ENCODE peak calls at places on chromosomes 5 and 9, in four cellular contexts. N is WTC11, P is HepG2, X is K562. D is an unnamed sample.

GRCh38 chr5:178466342-178466741 is 123.9 kb downstream of the COL23A1 start:
- DNase-seq in N (no peak), P (no peak), X (no peak), D (no peak)

GRCh38 chr9:81225586-81225985 is 463.8 kb downstream of the TLE1 start:
- DNase-seq in N (no peak), P (no peak), X (no peak), D (no peak)

GRCh38 chr9:110115868-110116542 is 92.0 kb downstream of the C9orf152 start:
- DNase-seq in N (no peak), P (peak; percentile 92), X (no peak), D (no peak)

GRCh38 chr5:119049824-119050449 is 20.9 kb upstream of the DMXL1 start:
- DNase-seq in N (no peak), P (no peak), X (no peak), D (no peak)

GRCh38 chr9:79581388-79581787 is 9.6 kb downstream of the TLE4 start:
- DNase-seq in N (no peak), P (no peak), X (no peak), D (no peak)

GRCh38 chr5:62596691-62597090 is 18.1 kb downstream of the LRRC70 start:
- DNase-seq in N (no peak), P (no peak), X (no peak), D (no peak)

GRCh38 chr9:97437151-97437550 is 25.3 kb downstream of the TDRD7 start:
- DNase-seq in N (no peak), P (no peak), X (no peak), D (no peak)

GRCh38 chr9:113588936-113589335 is 125.4 kb downstream of the RGS3 start:
- DNase-seq in N (no peak), P (no peak), X (no peak), D (no peak)

GRCh38 chr5:67878911-67879310 is 336.6 kb upstream of the PIK3R1 start:
- DNase-seq in N (no peak), P (no peak), X (no peak), D (no peak)

GRCh38 chr9:35834260-35835215 is 5.5 kb downstream of the TMEM8B start:
- DNase-seq in N (no peak), P (peak; percentile 37), X (peak; percentile 13), D (no peak)

GRCh38 chr9:134602547-134603362 is 38.8 kb upstream of the COL5A1 start:
- DNase-seq in N (no peak), P (peak; percentile 42), X (no peak), D (no peak)

GRCh38 chr5:60092671-60093422 is 199.3 kb upstream of the PDE4D start:
- DNase-seq in N (no peak), P (peak; percentile 6), X (no peak), D (no peak)

GRCh38 chr9:128706045-128706444 is 3.7 kb downstream of the PKN3 start:
- DNase-seq in N (peak; percentile 0), P (no peak), X (no peak), D (no peak)

GRCh38 chr5:141084487-141084989 is 9.9 kb upstream of the PCDHB2 start:
- DNase-seq in N (peak; percentile 68), P (peak; percentile 72), X (peak; percentile 13), D (peak; percentile 58)

GRCh38 chr9:135474915-135475314 is 4.7 kb upstream of the PPP1R26 start:
- DNase-seq in N (peak; percentile 75), P (peak; percentile 21), X (peak; percentile 77), D (peak; percentile 78)

GRCh38 chr5:52604151-52604550 is 183.6 kb upstream of the ITGA1 start:
- DNase-seq in N (no peak), P (no peak), X (no peak), D (no peak)

GRCh38 chr5:45162974-45163373 is 354.2 kb downstream of the MRPS30 start:
- DNase-seq in N (no peak), P (no peak), X (no peak), D (no peak)

GRCh38 chr9:81737871-81738507 is 48.6 kb upstream of the TLE1 start:
- DNase-seq in N (no peak), P (peak; percentile 6), X (no peak), D (no peak)

GRCh38 chr9:118836891-118837290 is 532.3 kb downstream of the BRINP1 start:
- DNase-seq in N (no peak), P (no peak), X (no peak), D (no peak)

GRCh38 chr5:143355710-143356109 is 47.8 kb downstream of the NR3C1 start:
- DNase-seq in N (no peak), P (peak; percentile 76), X (peak; percentile 41), D (peak; percentile 36)

GRCh38 chr9:136193891-136194279 is 11.0 kb downstream of the LHX3 start:
- DNase-seq in N (no peak), P (no peak), X (no peak), D (no peak)

GRCh38 chr5:165328856-165329255 is 1823.4 kb downstream of the MAT2B start:
- DNase-seq in N (no peak), P (no peak), X (no peak), D (no peak)

GRCh38 chr5:53469946-53470687 is 10.3 kb upstream of the FST start:
- DNase-seq in N (no peak), P (no peak), X (no peak), D (no peak)

GRCh38 chr5:122465086-122465485 is 153.0 kb downstream of the SNCAIP start:
- DNase-seq in N (no peak), P (no peak), X (no peak), D (no peak)
- TF ChIP-seq ELF4 in N (no peak), P (no peak), X (no peak), D (no peak)

DNA sequence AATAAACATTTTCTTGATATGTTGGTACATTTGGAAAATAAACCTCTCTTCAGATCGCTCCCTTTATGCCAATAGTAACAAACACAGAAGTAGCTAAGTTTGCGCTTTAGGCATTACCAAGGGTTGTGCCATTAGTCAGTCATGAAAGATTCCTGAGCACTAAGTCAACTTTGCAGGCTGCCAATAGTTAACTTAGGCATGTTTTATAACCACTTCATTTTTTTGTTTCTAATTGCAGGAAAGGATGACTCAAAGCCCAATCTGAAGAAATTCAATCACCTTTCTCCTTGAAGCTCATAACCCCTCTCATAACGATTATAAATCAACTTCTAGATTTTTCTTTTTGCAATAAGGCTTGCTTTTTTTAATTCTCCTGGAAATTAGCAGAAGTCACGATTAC is 517.0 kb downstream of the AGTPBP1 start:
- DNase-seq in N (no peak), P (no peak), X (no peak), D (no peak)
- TF ChIP-seq ELF4 in N (no peak), P (no peak), X (no peak), D (no peak)

DNA sequence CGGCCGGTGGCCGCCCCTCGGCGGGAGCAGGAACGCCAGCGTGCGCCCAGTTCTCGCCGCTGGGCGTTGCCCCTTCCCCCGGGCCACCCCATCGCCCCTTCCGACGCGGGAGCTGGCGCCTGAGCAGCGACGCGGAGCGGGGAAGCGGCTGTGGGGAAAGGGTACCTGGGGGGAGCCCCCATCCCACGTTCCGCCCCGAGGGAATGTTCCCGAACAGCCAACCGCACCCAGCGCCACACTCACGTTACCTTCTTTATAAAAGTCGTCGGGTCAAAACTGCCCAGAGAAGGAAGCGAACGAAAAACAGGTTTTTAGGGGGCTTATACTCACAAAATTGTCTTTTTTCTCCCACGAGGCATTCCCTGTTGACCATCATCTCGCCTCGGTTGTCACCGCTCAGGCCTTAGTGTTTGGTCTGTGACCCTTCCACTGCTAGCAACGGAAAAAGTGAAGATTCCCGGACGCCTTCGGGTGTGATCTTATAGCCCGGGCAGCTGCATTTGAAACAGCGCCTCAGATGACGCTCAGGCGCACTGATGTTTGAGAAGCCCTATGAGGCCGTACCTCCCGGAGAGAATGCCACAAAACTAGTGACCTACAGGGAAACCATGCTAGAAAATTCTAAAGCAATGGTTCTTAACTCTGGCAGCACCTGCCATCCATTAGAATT is 472 bp upstream of the GOLM1 start:
- DNase-seq in N (peak; percentile 26), P (no peak), X (no peak), D (peak; percentile 46)
- TF ChIP-seq ELF4 in N (no peak), P (no peak), X (no peak), D (no peak)

GRCh38 chr9:123724211-123724831 is 205.6 kb downstream of the DENND1A start:
- DNase-seq in N (no peak), P (no peak), X (no peak), D (no peak)
- TF ChIP-seq ELF4 in N (no peak), P (no peak), X (no peak), D (no peak)

GRCh38 chr5:8961956-8962355 is 583.9 kb downstream of the SEMA5A start:
- DNase-seq in N (no peak), P (no peak), X (no peak), D (no peak)
- TF ChIP-seq ELF4 in N (no peak), P (no peak), X (no peak), D (no peak)